ENCODE peak calls at places on chromosomes 1 and 21, in five cellular contexts. J is K562, K is H1, Y is SK-N-SH, F is HepG2. E is an unnamed sample.

GRCh38 chr1:194347184-194347583 is 1160.8 kb upstream of the B3GALT2 start:
- DNase-seq in J (no peak), K (no peak), Y (no peak), F (no peak), E (no peak)

GRCh38 chr21:26845066-26845749 is at the start of gene ADAMTS1:
- DNase-seq in J (no peak), K (peak), Y (peak), F (peak), E (no peak)

GRCh38 chr1:206985162-206985749 is 15.0 kb upstream of the FCAMR start:
- DNase-seq in J (no peak), K (no peak), Y (no peak), F (no peak), E (no peak)

GRCh38 chr1:101476541-101476940 is 239.7 kb downstream of the S1PR1 start:
- DNase-seq in J (no peak), K (no peak), Y (no peak), F (no peak), E (no peak)

GRCh38 chr1:205991237-205991636 is 12.0 kb downstream of the RAB7B start:
- DNase-seq in J (no peak), K (no peak), Y (no peak), F (no peak), E (no peak)

GRCh38 chr21:15224346-15225086 is 159.7 kb upstream of the NRIP1 start:
- DNase-seq in J (no peak), K (no peak), Y (no peak), F (no peak), E (no peak)

GRCh38 chr1:154861607-154862094 is 8.4 kb downstream of the KCNN3 start:
- DNase-seq in J (no peak), K (no peak), Y (no peak), F (no peak), E (no peak)

GRCh38 chr1:33459766-33460543 is 12.5 kb upstream of the ZSCAN20 start:
- DNase-seq in J (no peak), K (no peak), Y (no peak), F (no peak), E (no peak)

GRCh38 chr1:184270556-184270955 is 116.3 kb upstream of the C1orf21 start:
- DNase-seq in J (no peak), K (peak), Y (no peak), F (no peak), E (no peak)

GRCh38 chr1:150881331-150882070 is 5.1 kb upstream of the ARNT start:
- DNase-seq in J (no peak), K (no peak), Y (no peak), F (no peak), E (no peak)

GRCh38 chr1:85464497-85465098 is 361 bp downstream of the DDAH1 start:
- DNase-seq in J (no peak), K (peak), Y (peak), F (peak), E (peak)

GRCh38 chr1:235329139-235329808 is 904 bp downstream of the GGPS1 start:
- DNase-seq in J (no peak), K (no peak), Y (peak), F (no peak), E (no peak)
- TF ChIP-seq JUND in J (no peak), K (no peak), Y (no peak), F (no peak), E (no peak)

GRCh38 chr1:6783221-6783620 is 2.0 kb upstream of the CAMTA1 start:
- DNase-seq in J (no peak), K (no peak), Y (no peak), F (no peak), E (no peak)

GRCh38 chr1:6783956-6784559 is 1.2 kb upstream of the CAMTA1 start:
- DNase-seq in J (no peak), K (no peak), Y (no peak), F (no peak), E (no peak)

GRCh38 chr1:6784560-6785317 is 515 bp upstream of the CAMTA1 start:
- DNase-seq in J (peak), K (peak), Y (peak), F (peak), E (peak)

GRCh38 chr1:6785318-6785712 is at the start of gene CAMTA1:
- DNase-seq in J (no peak), K (no peak), Y (peak), F (no peak), E (no peak)

GRCh38 chr1:6785721-6786505 is 659 bp downstream of the CAMTA1 start:
- DNase-seq in J (peak), K (peak), Y (peak), F (no peak), E (peak)
- TF ChIP-seq JUND in J (no peak), K (no peak), Y (no peak), F (no peak), E (no peak)

GRCh38 chr1:24282491-24282890 is 36.7 kb upstream of the GRHL3 start:
- DNase-seq in J (no peak), K (no peak), Y (no peak), F (no peak), E (no peak)
- TF ChIP-seq JUND in J (no peak), K (no peak), Y (no peak), F (no peak), E (no peak)

DNA sequence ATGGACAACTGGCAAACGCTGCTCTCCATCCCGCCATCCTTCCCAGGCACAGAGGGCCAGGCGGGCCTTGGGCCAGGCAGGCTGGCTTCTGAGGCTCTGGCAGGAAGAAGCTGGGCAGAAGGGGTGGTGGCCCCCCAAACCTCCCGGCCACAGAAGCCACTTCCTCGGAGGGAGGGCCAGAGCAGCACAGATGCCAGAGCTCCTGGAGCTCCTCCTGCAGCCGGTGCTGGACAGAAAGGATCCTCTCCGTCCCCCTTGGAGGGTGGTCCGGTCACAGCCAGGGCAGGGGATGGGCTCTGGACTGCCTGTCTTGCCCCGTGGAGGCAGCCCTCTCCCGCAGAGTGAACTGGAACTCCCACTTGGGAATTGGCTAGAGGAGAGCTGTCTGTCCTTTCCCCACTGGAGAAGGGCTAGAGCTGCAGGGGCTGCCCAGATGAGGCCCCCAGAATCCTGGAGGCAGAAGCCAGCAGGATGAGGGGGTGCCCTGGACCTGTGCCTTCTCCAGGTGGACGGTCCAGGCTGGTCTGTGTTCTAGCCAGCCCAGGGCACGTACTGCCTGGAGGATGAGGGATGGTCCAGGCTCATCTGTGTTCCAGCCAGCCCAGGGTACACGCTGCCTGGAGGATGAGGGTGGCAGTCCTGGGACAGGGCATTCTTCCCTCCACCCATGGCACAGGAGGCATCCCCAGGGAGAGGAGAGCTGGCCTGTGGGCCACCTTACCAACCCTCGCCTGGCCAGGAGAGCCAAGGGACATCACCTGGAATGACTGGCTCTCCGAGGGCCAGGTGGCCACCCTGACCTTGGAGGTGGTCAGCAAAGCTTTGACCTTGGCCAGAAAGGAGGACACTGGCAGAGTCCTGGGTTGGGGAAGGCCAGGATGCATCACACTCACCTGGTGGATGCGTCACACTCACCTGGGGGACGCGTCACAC is 47.3 kb upstream of the ACTRT2 start:
- DNase-seq in J (no peak), K (no peak), Y (no peak), F (no peak), E (no peak)
- TF ChIP-seq JUND in J (no peak), K (no peak), Y (no peak), F (no peak), E (no peak)

GRCh38 chr1:47893412-47893811 is 103.8 kb downstream of the TRABD2B start:
- DNase-seq in J (no peak), K (no peak), Y (no peak), F (no peak), E (no peak)
- TF ChIP-seq JUND in J (no peak), K (no peak), Y (no peak), F (no peak), E (no peak)

DNA sequence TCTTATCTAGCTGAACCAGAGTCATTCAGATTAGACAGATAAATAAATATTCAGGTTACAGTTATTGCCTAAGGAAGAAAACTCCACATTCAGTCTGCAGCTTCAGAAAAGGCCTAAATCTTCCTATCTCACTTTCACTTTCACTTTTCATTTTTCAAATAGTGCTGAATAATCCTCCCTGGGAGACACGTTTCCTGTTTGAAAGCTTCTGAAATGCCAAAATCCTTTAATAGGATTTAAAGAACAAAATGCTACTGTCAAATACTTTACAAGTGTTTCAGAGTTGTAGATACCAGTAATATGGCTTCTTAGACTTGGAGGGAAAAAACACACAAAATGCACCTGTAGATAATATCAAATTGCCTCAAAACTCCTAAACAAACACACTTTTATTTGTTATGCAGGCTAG is 3.9 kb downstream of the PSMB2 start:
- DNase-seq in J (no peak), K (no peak), Y (no peak), F (peak), E (no peak)
- TF ChIP-seq JUND in J (peak), K (no peak), Y (no peak), F (no peak), E (no peak)

DNA sequence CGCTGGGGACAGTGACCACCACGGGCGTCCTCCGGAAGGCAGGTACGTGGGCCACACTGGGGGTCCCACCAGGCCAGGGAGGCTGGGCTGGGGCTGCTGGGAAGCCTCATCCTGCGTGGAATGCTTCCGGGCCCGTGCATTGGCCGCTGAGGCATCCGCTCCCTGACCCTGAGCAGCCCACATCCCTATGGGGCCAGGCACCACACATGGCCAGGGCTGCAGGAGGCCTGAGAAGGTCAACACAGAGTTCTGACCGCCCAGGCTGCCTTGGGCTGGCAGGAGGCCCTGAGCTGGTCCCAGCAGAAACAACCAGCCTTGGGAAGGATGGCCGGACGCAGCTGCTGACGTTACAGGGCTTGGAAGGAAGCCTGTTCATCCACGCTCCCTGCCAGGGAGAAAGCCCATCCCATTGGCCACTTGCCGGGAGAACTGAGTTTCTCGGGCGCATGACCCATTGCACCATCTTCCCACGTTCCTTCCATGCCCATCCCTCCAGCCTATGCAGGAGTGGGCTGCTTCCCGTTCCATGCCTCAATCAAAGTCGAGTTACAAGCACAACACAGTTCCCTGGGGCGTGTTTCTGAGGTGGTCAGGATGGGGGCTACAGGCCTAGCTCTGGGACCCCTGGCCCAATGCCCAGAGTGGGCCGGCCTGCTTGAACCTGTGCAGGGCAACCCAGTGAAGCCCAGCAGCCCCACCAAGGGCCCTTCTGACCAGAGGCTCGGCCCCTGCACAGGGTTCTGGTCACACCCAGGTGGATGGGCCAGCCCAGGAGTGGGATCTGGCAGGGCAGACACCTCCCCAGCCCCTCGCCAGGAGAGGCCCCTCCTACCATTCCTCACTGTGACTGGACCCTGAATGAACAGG is 31.7 kb downstream of the TRIM11 start:
- DNase-seq in J (no peak), K (no peak), Y (no peak), F (no peak), E (no peak)
- TF ChIP-seq JUND in J (no peak), K (no peak), Y (no peak), F (no peak), E (no peak)